ENCODE peak calls at places on chromosome 10, in four cellular contexts. S is uterus, Z is cardiac muscle cell, J is GM12865. D is an unnamed sample.

GRCh38 chr10:13872411-13872810 is 285.6 kb downstream of the PRPF18 start:
- DNase-seq in S (no peak), Z (no peak), J (no peak), D (no peak)

GRCh38 chr10:82814635-82815034 is 939.6 kb downstream of the NRG3 start:
- DNase-seq in S (no peak), Z (no peak), J (peak), D (peak)

GRCh38 chr10:13703997-13704536 is 117.3 kb downstream of the PRPF18 start:
- DNase-seq in S (no peak), Z (no peak), J (no peak), D (no peak)

GRCh38 chr10:43691503-43691902 is 42.8 kb upstream of the ZNF32 start:
- DNase-seq in S (no peak), Z (peak), J (no peak), D (peak)

GRCh38 chr10:37495415-37495814 is 362.0 kb downstream of the ZNF248 start:
- DNase-seq in S (no peak), Z (no peak), J (peak), D (peak)

GRCh38 chr10:55500931-55501559 is 700.0 kb upstream of the PCDH15 start:
- DNase-seq in S (no peak), Z (peak), J (peak), D (peak)

GRCh38 chr10:35442592-35442991 is 106.3 kb downstream of the CCNY start:
- DNase-seq in S (no peak), Z (no peak), J (no peak), D (no peak)

GRCh38 chr10:15374156-15374555 is 3.1 kb upstream of the FAM171A1 start:
- DNase-seq in S (no peak), Z (no peak), J (peak), D (no peak)

GRCh38 chr10:33939892-33940291 is 605.4 kb upstream of the NRP1 start:
- DNase-seq in S (no peak), Z (no peak), J (no peak), D (no peak)

GRCh38 chr10:57864789-57865676 is 402.7 kb downstream of the IPMK start:
- DNase-seq in S (no peak), Z (no peak), J (no peak), D (no peak)

GRCh38 chr10:52256832-52257691 is 57.0 kb upstream of the DKK1 start:
- DNase-seq in S (no peak), Z (peak), J (peak), D (peak)

GRCh38 chr10:115093286-115093775 is at the start of gene ATRNL1:
- DNase-seq in S (no peak), Z (peak), J (peak), D (no peak)

GRCh38 chr10:47406548-47406869 is 22.4 kb upstream of the ZNF488 start:
- DNase-seq in S (no peak), Z (no peak), J (no peak), D (no peak)

GRCh38 chr10:117860823-117861222 is 185.9 kb downstream of the RAB11FIP2 start:
- DNase-seq in S (no peak), Z (peak), J (peak), D (peak)

GRCh38 chr10:3708830-3709229 is 76.2 kb downstream of the KLF6 start:
- DNase-seq in S (no peak), Z (peak), J (no peak), D (no peak)

GRCh38 chr10:123852411-123852951 is 39.1 kb downstream of the CPXM2 start:
- DNase-seq in S (no peak), Z (no peak), J (no peak), D (no peak)

GRCh38 chr10:132554991-132555647 is 17.5 kb downstream of the INPP5A start:
- DNase-seq in S (no peak), Z (peak), J (peak), D (no peak)

GRCh38 chr10:108848016-108848415 is 1075.3 kb downstream of the XPNPEP1 start:
- DNase-seq in S (no peak), Z (no peak), J (no peak), D (no peak)

GRCh38 chr10:26665080-26666048 is 32.1 kb upstream of the PDSS1 start:
- DNase-seq in S (no peak), Z (no peak), J (no peak), D (no peak)

GRCh38 chr10:27390681-27391080 is 113.4 kb upstream of the RAB18 start:
- DNase-seq in S (no peak), Z (no peak), J (no peak), D (peak)

GRCh38 chr10:26242752-26243151 is 26.2 kb downstream of the GAD2 start:
- DNase-seq in S (no peak), Z (no peak), J (no peak), D (no peak)

GRCh38 chr10:89213191-89213808 is 6.2 kb upstream of the CH25H start:
- DNase-seq in S (no peak), Z (peak), J (peak), D (peak)

DNA sequence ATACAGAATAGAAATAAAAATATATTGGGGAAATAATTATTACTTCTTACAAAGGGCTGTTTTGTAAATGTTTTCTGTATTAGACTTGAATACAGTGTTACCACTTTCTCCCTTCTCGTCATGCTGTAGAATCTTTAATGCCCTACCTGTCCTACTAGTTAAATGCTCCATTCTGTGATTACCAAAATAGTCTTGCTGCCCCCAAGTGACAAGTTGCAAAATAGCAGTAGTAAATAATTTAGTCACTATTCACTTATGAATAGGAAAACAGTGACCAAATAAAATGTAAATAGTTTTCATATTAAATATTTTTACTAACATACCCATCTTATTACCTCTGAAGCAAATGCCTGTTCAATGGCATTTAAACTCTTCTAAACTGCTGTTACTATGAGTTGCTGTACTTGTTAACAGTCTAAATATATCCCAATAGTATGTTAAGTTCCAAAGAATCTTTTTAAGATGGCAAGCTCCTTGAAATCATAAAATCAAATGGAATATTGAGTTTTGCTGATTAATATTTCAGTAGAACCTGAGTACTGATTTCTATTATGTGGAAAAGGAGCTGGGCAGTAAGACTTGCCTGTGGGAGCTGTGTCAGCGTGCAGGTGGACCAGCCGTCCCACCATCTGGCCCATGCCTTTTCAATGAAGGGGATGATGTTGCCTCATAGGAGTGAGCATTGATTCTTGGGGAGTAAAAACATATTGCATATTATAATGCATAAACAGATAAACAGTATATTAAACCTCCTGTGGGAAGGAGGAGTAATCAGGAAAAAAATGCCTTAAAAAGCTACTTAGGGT is 18.1 kb upstream of the OIT3 start:
- DNase-seq in S (no peak), Z (peak), J (peak), D (peak)
- TF ChIP-seq CTCF in S (peak), Z (peak), J (peak), D (peak)

DNA sequence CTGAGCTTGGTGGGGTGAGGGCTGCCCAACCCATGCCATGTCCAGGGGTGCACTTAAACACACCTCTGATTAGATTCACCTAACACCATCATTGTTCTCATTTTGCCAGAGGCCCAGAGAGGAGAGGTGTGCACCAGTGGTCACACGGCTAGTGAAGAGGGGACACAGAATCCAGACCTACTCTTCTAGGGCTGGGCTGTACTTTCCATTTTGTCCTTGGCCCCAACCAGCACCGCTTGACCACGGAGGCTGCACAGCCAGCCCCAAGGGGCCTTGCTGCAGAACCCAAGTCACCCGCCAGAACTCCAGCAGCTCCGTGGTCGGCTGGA is 246 bp upstream of the WDFY4 start:
- DNase-seq in S (no peak), Z (no peak), J (no peak), D (no peak)
- H3K4me3 ChIP-seq in S (no peak), Z (no peak), J (peak), D (no peak)

GRCh38 chr10:96512524-96512991 is 1.2 kb downstream of the TLL2 start:
- DNase-seq in S (peak), Z (peak), J (peak), D (peak)

GRCh38 chr10:96512997-96513685 is 585 bp downstream of the TLL2 start:
- DNase-seq in S (no peak), Z (peak), J (no peak), D (peak)

GRCh38 chr10:96513686-96514551 is at the start of gene TLL2:
- DNase-seq in S (peak), Z (peak), J (peak), D (peak)

GRCh38 chr10:96509017-96509641 is 4.6 kb downstream of the TLL2 start:
- DNase-seq in S (no peak), Z (peak), J (no peak), D (peak)

GRCh38 chr10:96511044-96511945 is 2.4 kb downstream of the TLL2 start:
- DNase-seq in S (no peak), Z (peak), J (peak), D (peak)
- TF ChIP-seq CTCF in S (peak), Z (peak), J (peak), D (peak)

GRCh38 chr10:7492660-7493046 is 81.8 kb upstream of the SFMBT2 start:
- DNase-seq in S (no peak), Z (no peak), J (no peak), D (no peak)
- H3K4me3 ChIP-seq in S (no peak), Z (no peak), J (no peak), D (no peak)

GRCh38 chr10:130230036-130230435 is 93.8 kb downstream of the GLRX3 start:
- DNase-seq in S (no peak), Z (no peak), J (no peak), D (no peak)
- TF ChIP-seq CTCF in S (no peak), Z (no peak), J (no peak), D (no peak)

GRCh38 chr10:22087365-22087738 is 83.8 kb upstream of the DNAJC1 start:
- DNase-seq in S (no peak), Z (no peak), J (no peak), D (no peak)
- H3K4me3 ChIP-seq in S (no peak), Z (no peak), J (no peak), D (no peak)

DNA sequence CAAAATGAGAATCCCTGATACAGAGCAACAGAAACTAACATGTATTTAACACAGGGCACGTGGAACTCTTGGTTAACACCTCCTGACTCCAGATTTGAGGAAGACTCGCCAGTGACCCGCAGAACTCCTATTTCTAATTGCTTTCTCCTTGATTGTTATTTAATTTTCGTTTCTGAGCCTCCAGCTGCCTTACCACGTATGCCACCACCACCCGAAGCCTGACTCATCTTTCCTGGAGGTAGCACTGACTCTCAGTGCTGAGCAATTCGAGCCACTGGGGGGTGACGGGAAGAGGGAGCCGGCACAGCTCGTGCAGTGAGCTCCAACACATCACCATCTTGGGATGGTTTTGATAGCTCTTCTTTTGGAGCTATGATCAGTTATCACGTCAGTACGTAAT is 273.9 kb upstream of the MGMT start:
- DNase-seq in S (no peak), Z (peak), J (no peak), D (peak)
- TF ChIP-seq CTCF in S (no peak), Z (no peak), J (no peak), D (no peak)

D was measured in fibroblast of mammary gland.